ENCODE peak calls at places on chromosomes 7 and 10, in five cellular contexts. L, B, J, R and G are unnamed samples.

GRCh38 chr10:46266506-46266985 is 20.3 kb upstream of the ANTXRL start:
- DNase-seq in B (no peak), J (no peak), L (no peak), R (no peak), G (no peak)

GRCh38 chr7:156985101-156985967 is 25.1 kb downstream of the MNX1 start:
- DNase-seq in R (peak; percentile 42), B (no peak), L (no peak), J (no peak), G (no peak)

GRCh38 chr7:43314379-43315158 is 202.1 kb downstream of the HECW1 start:
- DNase-seq in B (no peak), L (no peak), R (no peak), J (no peak), G (no peak)

GRCh38 chr7:31408120-31408729 is 67.7 kb upstream of the NEUROD6 start:
- DNase-seq in B (no peak), L (peak; percentile 3), J (no peak), R (no peak), G (no peak)

GRCh38 chr7:106053109-106053508 is 59.0 kb downstream of the SYPL1 start:
- DNase-seq in J (no peak), R (peak; percentile 46), B (no peak), L (no peak), G (no peak)

GRCh38 chr10:13656337-13657183 is 69.8 kb downstream of the PRPF18 start:
- DNase-seq in J (no peak), R (no peak), B (no peak), L (no peak), G (no peak)

GRCh38 chr7:360454-361100 is 70.6 kb downstream of the FOXL3 start:
- DNase-seq in B (peak; percentile 20), J (no peak), L (no peak), R (no peak), G (no peak)

GRCh38 chr7:132240821-132241422 is 335.3 kb downstream of the PLXNA4 start:
- DNase-seq in B (no peak), J (no peak), L (no peak), R (no peak), G (no peak)

GRCh38 chr10:120581496-120581895 is 124.5 kb downstream of the PLPP4 start:
- DNase-seq in J (no peak), L (no peak), R (no peak), B (no peak), G (no peak)

GRCh38 chr10:38043516-38043915 is 33.0 kb downstream of the ZNF33A start:
- DNase-seq in B (no peak), J (no peak), L (no peak), R (no peak), G (no peak)
- H3K4me3 ChIP-seq in B (no peak overlapping the region), J (no peak overlapping the region), L (no peak overlapping the region), R (no peak overlapping the region), G (no peak overlapping the region)

GRCh38 chr7:45178241-45179225 is 20.9 kb downstream of the RAMP3 start:
- DNase-seq in R (peak; percentile 65), B (peak; percentile 24), L (no peak), J (no peak), G (no peak)
- TF ChIP-seq CTCF in R (peak; percentile 28), B (no peak), L (peak; percentile 37), J (no peak), G (no peak)

GRCh38 chr10:127890935-127891334 is 1.8 kb downstream of the CLRN3 start:
- DNase-seq in B (no peak), J (no peak), L (no peak), R (no peak), G (no peak)
- H3K4me3 ChIP-seq in B (no peak overlapping the region), J (peak overlapping the region; percentile 32), L (no peak overlapping the region), R (no peak overlapping the region), G (no peak overlapping the region)

DNA sequence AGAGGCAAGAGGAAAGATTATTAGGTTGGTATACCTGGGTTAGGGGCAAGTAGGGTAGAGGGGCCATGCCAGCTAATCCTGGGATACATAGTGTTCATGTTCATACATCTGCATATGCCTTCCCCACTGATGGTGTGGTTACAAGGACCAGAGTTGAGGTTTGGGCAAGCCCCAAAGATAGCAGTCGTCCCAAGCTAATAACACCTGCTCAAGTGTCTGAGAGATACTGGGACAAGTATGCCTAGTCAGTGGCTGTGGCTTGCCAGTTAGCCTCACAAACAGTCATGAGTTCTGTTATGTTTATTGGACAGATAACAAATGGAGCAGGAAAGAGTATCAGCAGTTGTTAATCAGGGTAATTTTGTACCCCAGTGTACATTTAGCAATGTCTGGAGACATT is 139.6 kb downstream of the ADAM22 start:
- DNase-seq in R (no peak), L (no peak), B (no peak), J (no peak), G (no peak)
- TF ChIP-seq CTCF in R (no peak), L (no peak), B (no peak), J (no peak), G (no peak)

GRCh38 chr10:132964231-132964630 is 21.9 kb upstream of the CFAP46 start:
- DNase-seq in J (no peak), R (no peak), L (no peak), B (no peak), G (no peak)
- H3K4me3 ChIP-seq in J (no peak overlapping the region), R (no peak overlapping the region), L (no peak overlapping the region), B (no peak overlapping the region), G (no peak overlapping the region)

GRCh38 chr7:116354171-116354545 is 143.8 kb downstream of the TES start:
- DNase-seq in B (peak; percentile 81), J (peak; percentile 15), R (no peak), L (peak; percentile 41), G (no peak)
- TF ChIP-seq CTCF in B (no peak), J (peak; percentile 27), R (no peak), L (peak; percentile 17), G (no peak)

DNA sequence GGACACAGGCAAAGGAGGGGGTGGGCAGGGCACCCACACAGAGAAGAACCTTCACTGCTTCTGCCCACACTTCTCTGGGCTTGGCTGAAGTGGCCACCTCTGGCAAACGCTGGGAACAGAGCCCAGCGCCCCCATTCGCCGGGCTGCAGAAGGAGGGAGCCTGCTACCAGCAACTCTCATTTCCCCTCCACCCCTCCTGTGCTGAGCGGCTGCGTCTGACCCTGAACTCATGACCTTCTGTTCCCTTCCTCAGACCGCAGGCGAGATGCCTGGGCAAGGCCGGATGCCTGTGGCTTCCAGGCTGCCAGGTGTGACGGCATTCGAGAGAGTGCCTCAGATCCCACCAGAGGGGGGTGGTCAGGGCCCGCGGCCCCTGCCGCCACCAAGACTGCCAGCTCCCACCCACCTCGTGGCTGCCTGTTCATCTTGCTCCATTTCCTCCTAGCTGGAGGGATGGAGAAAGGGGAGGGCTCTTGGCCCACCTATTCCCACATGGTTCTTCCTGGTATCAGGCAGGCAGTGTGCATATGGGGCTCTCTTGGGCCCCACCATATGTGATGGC is 19.8 kb downstream of the DNAJB12 start:
- DNase-seq in R (peak; percentile 56), L (peak; percentile 96), J (peak; percentile 90), B (peak; percentile 90), G (no peak)
- H3K4me3 ChIP-seq in R (no peak overlapping the region), L (no peak overlapping the region), J (no peak overlapping the region), B (no peak overlapping the region), G (no peak overlapping the region)